ENCODE peak calls at places on chromosomes 12 and 14, in nine cellular contexts. G is SW480; O is activated CD8-positive, alpha-beta memory T cell treated with anti-CD3 and anti-CD28 coated beads for 24 hours; E is GM12865; Y is HL-60; K is astrocyte of the spinal cord; Z is activated B cell treated with CpG ODN at 0.5 μM for 24 hours; F is stimulated activated CD4-positive, alpha-beta T cell treated with anti-CD3 and anti-CD28 coated beads, Interleukin-15, amount 100 ng/mL, for 1 hour; L is hepatic stellate cell. J is an unnamed sample.

GRCh38 chr12:45377815-45378214 is 161.9 kb downstream of the ANO6 start:
- DNase-seq in G (no peak), O (no peak), E (no peak), Y (no peak), K (no peak), Z (no peak), F (no peak), L (peak), J (no peak)

GRCh38 chr12:6896846-6897435 is 7.7 kb upstream of the LRRC23 start:
- DNase-seq in G (no peak), O (no peak), E (no peak), Y (no peak), K (no peak), Z (no peak), F (no peak), L (no peak), J (no peak)

GRCh38 chr14:53710615-53711014 is 246.0 kb downstream of the BMP4 start:
- DNase-seq in G (no peak), O (no peak), E (no peak), Y (no peak), K (no peak), Z (no peak), F (no peak), L (no peak), J (no peak)

GRCh38 chr12:38711055-38711454 is 194.3 kb downstream of the CPNE8 start:
- DNase-seq in G (no peak), O (no peak), E (peak), Y (no peak), K (no peak), Z (no peak), F (no peak), L (no peak), J (no peak)

GRCh38 chr12:110689601-110690430 is 901 bp upstream of the HVCN1 start:
- DNase-seq in G (no peak), O (peak), E (peak), Y (peak), K (no peak), Z (peak), F (no peak), L (peak), J (no peak)

GRCh38 chr14:37598085-37598972 is 2.9 kb downstream of the TTC6 start:
- DNase-seq in G (no peak), O (no peak), E (no peak), Y (no peak), K (no peak), Z (no peak), F (no peak), L (no peak), J (no peak)

GRCh38 chr12:71704920-71705319 is 19.0 kb downstream of the TMEM19 start:
- DNase-seq in G (no peak), O (no peak), E (no peak), Y (no peak), K (no peak), Z (no peak), F (no peak), L (no peak), J (no peak)

GRCh38 chr12:76792828-76793227 is 28.9 kb downstream of the ZDHHC17 start:
- DNase-seq in G (no peak), O (no peak), E (no peak), Y (no peak), K (no peak), Z (no peak), F (no peak), L (no peak), J (no peak)

GRCh38 chr12:31906581-31907286 is 52.5 kb upstream of the RESF1 start:
- DNase-seq in G (no peak), O (no peak), E (peak), Y (peak), K (no peak), Z (no peak), F (no peak), L (no peak), J (no peak)

GRCh38 chr12:27779416-27779815 is 617 bp upstream of the KLHL42 start:
- DNase-seq in G (peak), O (no peak), E (peak), Y (peak), K (peak), Z (no peak), F (no peak), L (no peak), J (no peak)

GRCh38 chr12:91923864-91924263 is 221.8 kb downstream of the BTG1 start:
- DNase-seq in G (no peak), O (no peak), E (no peak), Y (no peak), K (no peak), Z (no peak), F (no peak), L (no peak), J (no peak)

GRCh38 chr14:99062772-99063418 is 209.1 kb downstream of the BCL11B start:
- DNase-seq in G (no peak), O (peak), E (no peak), Y (no peak), K (no peak), Z (no peak), F (no peak), L (no peak), J (no peak)

GRCh38 chr14:35506461-35506860 is 27.5 kb upstream of the INSM2 start:
- DNase-seq in G (no peak), O (no peak), E (no peak), Y (no peak), K (no peak), Z (no peak), F (no peak), L (no peak), J (no peak)

GRCh38 chr14:83300454-83301064 is 1766.9 kb upstream of the SEL1L start:
- DNase-seq in G (peak), O (no peak), E (peak), Y (peak), K (peak), Z (no peak), F (no peak), L (no peak), J (no peak)

GRCh38 chr12:31206038-31206670 is 119.8 kb downstream of the SINHCAF start:
- DNase-seq in G (peak), O (no peak), E (no peak), Y (no peak), K (peak), Z (no peak), F (no peak), L (no peak), J (no peak)

GRCh38 chr12:115166698-115167315 is 482.8 kb upstream of the TBX3 start:
- DNase-seq in G (no peak), O (no peak), E (no peak), Y (no peak), K (peak), Z (no peak), F (no peak), L (no peak), J (peak)

GRCh38 chr14:48536318-48536717 is 860.9 kb upstream of the MDGA2 start:
- DNase-seq in G (no peak), O (no peak), E (no peak), Y (no peak), K (no peak), Z (no peak), F (no peak), L (no peak), J (no peak)

GRCh38 chr12:57754411-57755193 is at the start of gene MARCHF9:
- DNase-seq in G (peak), O (peak), E (peak), Y (peak), K (no peak), Z (peak), F (peak), L (no peak), J (no peak)

GRCh38 chr14:24116111-24116809 is 1.5 kb upstream of the NRL start:
- DNase-seq in G (no peak), O (no peak), E (no peak), Y (no peak), K (no peak), Z (no peak), F (no peak), L (no peak), J (no peak)